ENCODE peak calls at places on chromosomes 13 and 19, in five cellular contexts. O, E, L, P and N are unnamed samples.

GRCh38 chr13:42395066-42395821 is 123.3 kb downstream of the AKAP11 start:
- DNase-seq in L (no peak), O (no peak), E (no peak), P (no peak), N (no peak)

GRCh38 chr19:53703361-53703760 is 71.6 kb downstream of the DPRX start:
- DNase-seq in E (no peak), P (no peak), L (no peak), O (no peak), N (no peak)

GRCh38 chr13:36526897-36527296 is 94.6 kb downstream of the CCNA1 start:
- DNase-seq in P (no peak), E (no peak), O (peak), L (no peak), N (peak)

GRCh38 chr19:19443902-19444693 is 38.6 kb downstream of the GATAD2A start:
- DNase-seq in O (no peak), L (no peak), P (no peak), E (no peak), N (no peak)

GRCh38 chr13:49439609-49440008 is 4.3 kb downstream of the CAB39L start:
- DNase-seq in P (no peak), O (no peak), E (no peak), L (no peak), N (no peak)

GRCh38 chr19:14467816-14468215 is 7.3 kb downstream of the PTGER1 start:
- DNase-seq in P (no peak), L (no peak), E (no peak), O (no peak), N (no peak)

GRCh38 chr13:30581582-30581981 is 36.1 kb upstream of the USPL1 start:
- DNase-seq in O (peak), P (peak), E (peak), L (no peak), N (no peak)

GRCh38 chr19:46977548-46977947 is 42.1 kb upstream of the NPAS1 start:
- DNase-seq in L (no peak), O (no peak), E (no peak), P (no peak), N (no peak)

GRCh38 chr13:25046985-25047660 is 48.8 kb upstream of the PABPC3 start:
- DNase-seq in E (no peak), L (no peak), P (no peak), O (peak), N (no peak)

GRCh38 chr13:42525035-42525504 is 48.9 kb upstream of the TNFSF11 start:
- DNase-seq in L (no peak), P (no peak), E (peak), O (peak), N (no peak)

GRCh38 chr19:40805258-40805868 is 6.4 kb downstream of the EGLN2 start:
- DNase-seq in O (no peak), L (no peak), P (no peak), E (no peak), N (no peak)

GRCh38 chr13:101520672-101521071 is 68.2 kb downstream of the ITGBL1 start:
- DNase-seq in P (no peak), L (peak), O (peak), E (peak), N (no peak)

GRCh38 chr13:34419025-34419424 is 523.0 kb upstream of the NBEA start:
- DNase-seq in P (no peak), O (no peak), E (no peak), L (no peak), N (no peak)

GRCh38 chr13:28258401-28258800 is 120.1 kb downstream of the PAN3 start:
- DNase-seq in E (no peak), P (no peak), L (no peak), O (no peak), N (no peak)

GRCh38 chr19:16449330-16449961 is 22.3 kb downstream of the EPS15L1 start:
- DNase-seq in E (peak), L (peak), O (no peak), P (no peak), N (no peak)

GRCh38 chr19:13100031-13100588 is 2.5 kb downstream of the LYL1 start:
- DNase-seq in L (peak), O (no peak), E (peak), P (no peak), N (no peak)

GRCh38 chr13:52359534-52359933 is 46.4 kb downstream of the THSD1 start:
- DNase-seq in E (no peak), L (no peak), O (no peak), P (no peak), N (no peak)

GRCh38 chr19:54431255-54431838 is 16.1 kb downstream of the TTYH1 start:
- DNase-seq in L (no peak), E (no peak), P (no peak), O (peak), N (peak)

GRCh38 chr19:30341646-30342201 is 30.5 kb upstream of the ZNF536 start:
- DNase-seq in P (no peak), L (no peak), O (no peak), E (no peak), N (no peak)

DNA sequence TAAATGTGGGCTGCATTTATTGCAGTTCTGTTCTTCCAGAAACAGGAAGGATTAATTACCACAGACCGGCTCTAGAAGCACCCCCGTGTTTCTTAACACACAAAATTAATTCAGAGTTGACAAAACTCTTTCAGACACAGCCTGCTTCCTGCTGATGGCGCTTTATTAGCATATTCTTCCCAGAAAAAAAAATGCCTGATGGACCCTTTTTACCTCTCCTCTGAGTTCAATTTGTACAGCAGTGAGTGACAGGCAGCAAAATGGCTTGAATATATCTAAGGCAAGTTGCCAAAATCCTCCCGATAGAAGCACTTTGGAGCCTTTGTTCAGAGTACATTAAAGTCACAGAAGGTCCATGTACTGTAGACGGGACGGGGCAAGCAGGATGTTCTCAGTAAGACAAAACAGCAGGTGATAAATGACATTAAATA is 1171.7 kb downstream of the EFNB2 start:
- DNase-seq in L (no peak), P (no peak), E (no peak), O (no peak), N (no peak)
- H3K4me3 ChIP-seq in L (no peak), P (no peak), E (no peak), O (no peak), N (no peak)

DNA sequence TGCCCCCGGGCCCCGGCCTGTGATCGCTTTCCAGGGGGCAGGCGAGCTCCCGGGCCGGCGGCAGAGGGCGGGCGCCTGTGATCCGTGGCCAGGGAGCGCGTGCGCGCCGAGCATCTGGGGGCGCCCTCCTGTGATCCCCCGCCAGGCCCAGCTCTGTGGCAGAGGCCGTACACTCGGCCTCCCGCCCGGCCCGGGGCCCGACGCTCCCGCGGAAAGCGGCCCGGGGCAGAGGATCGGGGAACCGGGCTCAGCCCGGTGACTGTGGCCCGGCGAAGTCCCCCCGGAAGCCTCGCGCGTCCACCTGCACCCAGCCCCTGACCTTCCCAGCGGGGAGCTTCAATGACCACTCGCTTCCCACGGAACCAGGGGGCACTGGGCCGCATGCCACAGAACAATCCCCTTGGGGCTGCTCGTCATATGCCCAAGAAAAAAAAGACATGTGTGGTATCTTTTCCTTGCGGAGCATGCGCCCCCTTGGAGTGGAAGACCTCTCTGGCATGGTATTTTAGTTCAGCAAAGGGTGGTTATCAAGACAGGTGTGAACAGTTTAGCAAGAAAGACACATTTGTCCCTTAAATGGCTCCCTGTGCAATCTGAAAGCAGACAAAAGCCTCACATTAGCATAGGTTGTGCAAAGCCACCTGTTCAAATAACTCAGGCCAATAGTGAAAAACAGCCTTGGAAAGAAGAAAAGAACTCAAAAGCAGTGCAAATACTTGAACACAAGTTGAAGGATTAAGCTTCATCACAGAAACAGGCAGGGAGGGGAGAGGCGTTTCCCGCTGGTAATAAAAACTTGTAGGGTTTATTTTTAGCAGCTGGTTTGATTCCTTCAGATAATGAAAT is 290.8 kb upstream of the SOX21 start:
- DNase-seq in L (no peak), O (no peak), E (no peak), P (no peak), N (peak)
- H3K4me3 ChIP-seq in L (no peak), O (peak), E (peak), P (no peak), N (no peak)

GRCh38 chr13:44274838-44275237 is 98.8 kb upstream of the SERP2 start:
- DNase-seq in L (no peak), P (no peak), O (no peak), E (no peak), N (no peak)
- H3K4me3 ChIP-seq in L (peak), P (no peak), O (no peak), E (no peak), N (no peak)

GRCh38 chr13:113426591-113426986 is 26.7 kb downstream of the ADPRHL1 start:
- DNase-seq in L (no peak), O (no peak), P (no peak), E (no peak), N (no peak)
- H3K4me3 ChIP-seq in L (no peak), O (no peak), P (no peak), E (no peak), N (no peak)

GRCh38 chr13:110298221-110298565 is 8.8 kb downstream of the COL4A1 start:
- DNase-seq in L (no peak), P (no peak), O (no peak), E (no peak), N (no peak)
- H3K4me3 ChIP-seq in L (no peak), P (no peak), O (no peak), E (no peak), N (no peak)

GRCh38 chr19:5942991-5943390 is 28.9 kb downstream of the CAPS start:
- DNase-seq in O (no peak), L (no peak), P (no peak), E (no peak), N (no peak)

GRCh38 chr19:5937550-5937949 is 23.5 kb downstream of the CAPS start:
- DNase-seq in E (no peak), P (no peak), L (no peak), O (no peak), N (no peak)

GRCh38 chr19:5943623-5944022 is 29.6 kb downstream of the CAPS start:
- DNase-seq in O (no peak), L (no peak), P (no peak), E (peak), N (no peak)

GRCh38 chr19:5941673-5942072 is 27.6 kb downstream of the CAPS start:
- DNase-seq in L (no peak), E (no peak), P (no peak), O (no peak), N (no peak)

GRCh38 chr19:5940260-5941208 is 26.5 kb downstream of the CAPS start:
- DNase-seq in L (no peak), O (no peak), E (no peak), P (no peak), N (no peak)
- H3K4me3 ChIP-seq in L (no peak), O (no peak), E (no peak), P (no peak), N (no peak)

DNA sequence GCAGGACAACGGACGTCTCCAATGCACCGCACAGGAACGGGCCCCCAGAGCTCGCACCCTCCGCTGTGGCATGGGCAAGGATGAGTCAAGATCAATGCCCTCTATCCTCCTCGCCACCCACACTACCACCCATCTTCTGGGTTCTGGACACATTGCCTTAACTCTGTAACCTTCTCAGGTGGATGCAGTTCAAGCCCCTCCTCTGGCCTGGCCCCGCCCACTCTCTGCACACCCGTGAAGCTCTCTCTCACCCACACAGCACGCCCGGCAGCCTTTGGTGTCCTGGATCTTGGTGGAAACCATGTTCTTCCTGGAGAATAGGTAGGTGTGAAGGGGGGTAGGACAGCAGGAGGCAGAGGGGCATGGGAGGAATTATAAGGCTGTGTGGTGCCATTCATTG is 20.7 kb downstream of the MAP4K1 start:
- DNase-seq in E (no peak), O (no peak), L (no peak), P (no peak), N (no peak)
- H3K4me3 ChIP-seq in E (no peak), O (no peak), L (no peak), P (no peak), N (no peak)

DNA sequence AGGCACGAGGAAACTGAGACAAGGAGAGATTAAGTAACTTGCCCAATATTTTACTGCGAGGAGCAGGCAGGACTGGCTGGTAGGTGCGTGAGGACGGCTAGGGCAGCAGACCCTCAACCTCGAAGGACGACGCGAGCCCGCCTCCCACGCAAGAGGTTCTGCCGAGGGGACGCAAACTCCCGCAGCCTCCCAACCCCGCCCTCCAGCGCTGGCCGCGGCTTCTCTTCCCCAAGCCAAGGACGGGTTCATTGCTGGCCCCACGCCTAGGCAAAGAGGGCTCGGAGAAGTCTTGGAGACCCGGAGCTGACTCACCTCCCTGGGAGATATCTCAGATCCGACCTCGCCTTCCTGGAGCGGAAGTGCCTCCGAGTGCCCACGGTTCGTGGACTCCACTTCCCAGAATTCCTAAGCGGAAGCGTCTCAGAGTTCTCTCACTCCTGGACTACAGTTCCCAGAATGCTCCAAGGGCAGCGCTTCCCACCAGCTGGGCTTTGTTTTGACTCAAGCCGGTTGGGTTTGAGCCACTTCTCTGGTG is at the start of gene ZNF235:
- DNase-seq in L (peak), O (peak), E (peak), P (peak), N (peak)
- H3K4me3 ChIP-seq in L (peak), O (peak), E (peak), P (peak), N (peak)

GRCh38 chr19:39085392-39085791 is 1.2 kb downstream of the ACP7 start:
- DNase-seq in O (no peak), P (no peak), L (no peak), E (no peak), N (no peak)

GRCh38 chr19:39083599-39083982 is 577 bp upstream of the ACP7 start:
- DNase-seq in O (peak), P (no peak), L (peak), E (no peak), N (no peak)

GRCh38 chr19:39082745-39083598 is 1.2 kb upstream of the ACP7 start:
- DNase-seq in P (no peak), O (peak), E (no peak), L (no peak), N (no peak)

GRCh38 chr19:39084732-39085080 is 538 bp downstream of the ACP7 start:
- DNase-seq in P (no peak), O (no peak), E (no peak), L (no peak), N (no peak)

GRCh38 chr19:39083983-39084731 is at the start of gene ACP7:
- DNase-seq in O (no peak), L (peak), E (no peak), P (no peak), N (no peak)
- H3K4me3 ChIP-seq in O (peak), L (peak), E (peak), P (no peak), N (no peak)